ENCODE peak calls at places on chromosomes 5 and 9, in five cellular contexts. One of them, this sample, is unnamed.

GRCh38 chr5:138706655-138707480 is 46.4 kb upstream of the CTNNA1 start:
- DNase-seq in stimulated activated CD4-positive, alpha-beta T cell treated with anti-CD3 and anti-CD28 coated beads, Interleukin-2, amount 100 ng/mL, for 48 hours: no peak
- DNase-seq in NCI-H2081: no peak
- DNase-seq in M059J: peak
- DNase-seq in ovary: no peak
- DNase-seq in this sample: peak

GRCh38 chr5:168793844-168794837 is 215.0 kb upstream of the PANK3 start:
- DNase-seq in stimulated activated CD4-positive, alpha-beta T cell treated with anti-CD3 and anti-CD28 coated beads, Interleukin-2, amount 100 ng/mL, for 48 hours: peak
- DNase-seq in NCI-H2081: no peak
- DNase-seq in M059J: peak
- DNase-seq in ovary: peak
- DNase-seq in this sample: peak

GRCh38 chr9:126773004-126773607 is 31.7 kb upstream of the ZBTB43 start:
- DNase-seq in stimulated activated CD4-positive, alpha-beta T cell treated with anti-CD3 and anti-CD28 coated beads, Interleukin-2, amount 100 ng/mL, for 48 hours: no peak
- DNase-seq in NCI-H2081: no peak
- DNase-seq in M059J: peak
- DNase-seq in ovary: no peak
- DNase-seq in this sample: peak

GRCh38 chr9:75812139-75812538 is 78.3 kb upstream of the PCSK5 start:
- DNase-seq in stimulated activated CD4-positive, alpha-beta T cell treated with anti-CD3 and anti-CD28 coated beads, Interleukin-2, amount 100 ng/mL, for 48 hours: no peak
- DNase-seq in NCI-H2081: no peak
- DNase-seq in M059J: no peak
- DNase-seq in ovary: no peak
- DNase-seq in this sample: peak

GRCh38 chr9:32413424-32413823 is 29.0 kb downstream of the ACO1 start:
- DNase-seq in stimulated activated CD4-positive, alpha-beta T cell treated with anti-CD3 and anti-CD28 coated beads, Interleukin-2, amount 100 ng/mL, for 48 hours: no peak
- DNase-seq in NCI-H2081: no peak
- DNase-seq in M059J: peak
- DNase-seq in ovary: no peak
- DNase-seq in this sample: no peak

GRCh38 chr5:113147537-113147936 is 170.9 kb downstream of the DCP2 start:
- DNase-seq in stimulated activated CD4-positive, alpha-beta T cell treated with anti-CD3 and anti-CD28 coated beads, Interleukin-2, amount 100 ng/mL, for 48 hours: no peak
- DNase-seq in NCI-H2081: no peak
- DNase-seq in M059J: no peak
- DNase-seq in ovary: no peak
- DNase-seq in this sample: no peak

GRCh38 chr9:132319421-132320110 is 35.2 kb downstream of the SETX start:
- DNase-seq in stimulated activated CD4-positive, alpha-beta T cell treated with anti-CD3 and anti-CD28 coated beads, Interleukin-2, amount 100 ng/mL, for 48 hours: no peak
- DNase-seq in NCI-H2081: no peak
- DNase-seq in M059J: no peak
- DNase-seq in ovary: no peak
- DNase-seq in this sample: no peak

GRCh38 chr5:54249210-54250028 is 61.0 kb downstream of the ARL15 start:
- DNase-seq in stimulated activated CD4-positive, alpha-beta T cell treated with anti-CD3 and anti-CD28 coated beads, Interleukin-2, amount 100 ng/mL, for 48 hours: peak
- DNase-seq in NCI-H2081: no peak
- DNase-seq in M059J: peak
- DNase-seq in ovary: peak
- DNase-seq in this sample: no peak

GRCh38 chr5:50441479-50441815 is 359 bp upstream of the EMB start:
- DNase-seq in stimulated activated CD4-positive, alpha-beta T cell treated with anti-CD3 and anti-CD28 coated beads, Interleukin-2, amount 100 ng/mL, for 48 hours: no peak
- DNase-seq in NCI-H2081: no peak
- DNase-seq in M059J: no peak
- DNase-seq in ovary: no peak
- DNase-seq in this sample: no peak

GRCh38 chr9:126704157-126704941 is 90.6 kb downstream of the LMX1B start:
- DNase-seq in stimulated activated CD4-positive, alpha-beta T cell treated with anti-CD3 and anti-CD28 coated beads, Interleukin-2, amount 100 ng/mL, for 48 hours: no peak
- DNase-seq in NCI-H2081: no peak
- DNase-seq in M059J: peak
- DNase-seq in ovary: no peak
- DNase-seq in this sample: peak

GRCh38 chr9:79763861-79764260 is 192.1 kb downstream of the TLE4 start:
- DNase-seq in stimulated activated CD4-positive, alpha-beta T cell treated with anti-CD3 and anti-CD28 coated beads, Interleukin-2, amount 100 ng/mL, for 48 hours: no peak
- DNase-seq in NCI-H2081: no peak
- DNase-seq in M059J: peak
- DNase-seq in ovary: peak
- DNase-seq in this sample: no peak

GRCh38 chr5:150461231-150461630 is 11.7 kb upstream of the RPS14 start:
- DNase-seq in stimulated activated CD4-positive, alpha-beta T cell treated with anti-CD3 and anti-CD28 coated beads, Interleukin-2, amount 100 ng/mL, for 48 hours: no peak
- DNase-seq in NCI-H2081: peak
- DNase-seq in M059J: no peak
- DNase-seq in ovary: peak
- DNase-seq in this sample: no peak

GRCh38 chr9:117094493-117094892 is 320.4 kb downstream of the ASTN2 start:
- DNase-seq in stimulated activated CD4-positive, alpha-beta T cell treated with anti-CD3 and anti-CD28 coated beads, Interleukin-2, amount 100 ng/mL, for 48 hours: no peak
- DNase-seq in NCI-H2081: no peak
- DNase-seq in M059J: peak
- DNase-seq in ovary: no peak
- DNase-seq in this sample: no peak

GRCh38 chr5:1199649-1200494 is 1.5 kb upstream of the SLC6A19 start:
- DNase-seq in stimulated activated CD4-positive, alpha-beta T cell treated with anti-CD3 and anti-CD28 coated beads, Interleukin-2, amount 100 ng/mL, for 48 hours: no peak
- DNase-seq in NCI-H2081: no peak
- DNase-seq in M059J: no peak
- DNase-seq in ovary: no peak
- DNase-seq in this sample: no peak

GRCh38 chr9:125759812-125760134 is 12.6 kb downstream of the PBX3 start:
- DNase-seq in stimulated activated CD4-positive, alpha-beta T cell treated with anti-CD3 and anti-CD28 coated beads, Interleukin-2, amount 100 ng/mL, for 48 hours: no peak
- DNase-seq in NCI-H2081: peak
- DNase-seq in M059J: no peak
- DNase-seq in ovary: no peak
- DNase-seq in this sample: no peak

GRCh38 chr5:57895766-57896165 is 413.2 kb upstream of the ACTBL2 start:
- DNase-seq in stimulated activated CD4-positive, alpha-beta T cell treated with anti-CD3 and anti-CD28 coated beads, Interleukin-2, amount 100 ng/mL, for 48 hours: no peak
- DNase-seq in NCI-H2081: no peak
- DNase-seq in M059J: peak
- DNase-seq in ovary: no peak
- DNase-seq in this sample: no peak

GRCh38 chr9:129938291-129938979 is 103.2 kb downstream of the USP20 start:
- DNase-seq in stimulated activated CD4-positive, alpha-beta T cell treated with anti-CD3 and anti-CD28 coated beads, Interleukin-2, amount 100 ng/mL, for 48 hours: no peak
- DNase-seq in NCI-H2081: no peak
- DNase-seq in M059J: peak
- DNase-seq in ovary: no peak
- DNase-seq in this sample: no peak

GRCh38 chr9:68446836-68447235 is 90.4 kb downstream of the PGM5 start:
- DNase-seq in stimulated activated CD4-positive, alpha-beta T cell treated with anti-CD3 and anti-CD28 coated beads, Interleukin-2, amount 100 ng/mL, for 48 hours: no peak
- DNase-seq in NCI-H2081: no peak
- DNase-seq in M059J: no peak
- DNase-seq in ovary: peak
- DNase-seq in this sample: no peak

GRCh38 chr9:90330215-90330614 is 312.4 kb downstream of the DIRAS2 start:
- DNase-seq in stimulated activated CD4-positive, alpha-beta T cell treated with anti-CD3 and anti-CD28 coated beads, Interleukin-2, amount 100 ng/mL, for 48 hours: no peak
- DNase-seq in NCI-H2081: no peak
- DNase-seq in M059J: no peak
- DNase-seq in ovary: no peak
- DNase-seq in this sample: no peak

GRCh38 chr5:83401775-83402174 is 69.8 kb upstream of the VCAN start:
- DNase-seq in stimulated activated CD4-positive, alpha-beta T cell treated with anti-CD3 and anti-CD28 coated beads, Interleukin-2, amount 100 ng/mL, for 48 hours: no peak
- DNase-seq in NCI-H2081: no peak
- DNase-seq in M059J: no peak
- DNase-seq in ovary: no peak
- DNase-seq in this sample: no peak

GRCh38 chr5:132199116-132199680 is 28.5 kb downstream of the P4HA2 start:
- DNase-seq in stimulated activated CD4-positive, alpha-beta T cell treated with anti-CD3 and anti-CD28 coated beads, Interleukin-2, amount 100 ng/mL, for 48 hours: no peak
- DNase-seq in NCI-H2081: no peak
- DNase-seq in M059J: no peak
- DNase-seq in ovary: no peak
- DNase-seq in this sample: no peak

GRCh38 chr9:108486791-108487190 is 369.0 kb downstream of the ACTL7B start:
- DNase-seq in stimulated activated CD4-positive, alpha-beta T cell treated with anti-CD3 and anti-CD28 coated beads, Interleukin-2, amount 100 ng/mL, for 48 hours: no peak
- DNase-seq in NCI-H2081: no peak
- DNase-seq in M059J: peak
- DNase-seq in ovary: no peak
- DNase-seq in this sample: peak

GRCh38 chr9:16138961-16139441 is 586.2 kb downstream of the CCDC171 start:
- DNase-seq in stimulated activated CD4-positive, alpha-beta T cell treated with anti-CD3 and anti-CD28 coated beads, Interleukin-2, amount 100 ng/mL, for 48 hours: no peak
- DNase-seq in NCI-H2081: no peak
- DNase-seq in M059J: peak
- DNase-seq in ovary: peak
- DNase-seq in this sample: peak

GRCh38 chr5:79878721-79879336 is 112.2 kb downstream of the MTX3 start:
- DNase-seq in stimulated activated CD4-positive, alpha-beta T cell treated with anti-CD3 and anti-CD28 coated beads, Interleukin-2, amount 100 ng/mL, for 48 hours: peak
- DNase-seq in NCI-H2081: no peak
- DNase-seq in M059J: no peak
- DNase-seq in ovary: no peak
- DNase-seq in this sample: peak

GRCh38 chr5:139668924-139669680 is 21.0 kb downstream of the CXXC5 start:
- DNase-seq in stimulated activated CD4-positive, alpha-beta T cell treated with anti-CD3 and anti-CD28 coated beads, Interleukin-2, amount 100 ng/mL, for 48 hours: no peak
- DNase-seq in NCI-H2081: peak
- DNase-seq in M059J: no peak
- DNase-seq in ovary: no peak
- DNase-seq in this sample: no peak

GRCh38 chr5:175317872-175318271 is 126.1 kb downstream of the DRD1 start:
- DNase-seq in stimulated activated CD4-positive, alpha-beta T cell treated with anti-CD3 and anti-CD28 coated beads, Interleukin-2, amount 100 ng/mL, for 48 hours: no peak
- DNase-seq in NCI-H2081: no peak
- DNase-seq in M059J: peak
- DNase-seq in ovary: no peak
- DNase-seq in this sample: no peak

GRCh38 chr5:102296229-102296817 is at the start of gene SLCO4C1:
- DNase-seq in stimulated activated CD4-positive, alpha-beta T cell treated with anti-CD3 and anti-CD28 coated beads, Interleukin-2, amount 100 ng/mL, for 48 hours: peak
- DNase-seq in NCI-H2081: peak
- DNase-seq in M059J: peak
- DNase-seq in ovary: no peak
- DNase-seq in this sample: peak

GRCh38 chr9:134961331-134962064 is 43.8 kb upstream of the FCN1 start:
- DNase-seq in stimulated activated CD4-positive, alpha-beta T cell treated with anti-CD3 and anti-CD28 coated beads, Interleukin-2, amount 100 ng/mL, for 48 hours: no peak
- DNase-seq in NCI-H2081: no peak
- DNase-seq in M059J: no peak
- DNase-seq in ovary: no peak
- DNase-seq in this sample: no peak

GRCh38 chr5:179457612-179458011 is 92.7 kb upstream of the RUFY1 start:
- DNase-seq in stimulated activated CD4-positive, alpha-beta T cell treated with anti-CD3 and anti-CD28 coated beads, Interleukin-2, amount 100 ng/mL, for 48 hours: no peak
- DNase-seq in NCI-H2081: no peak
- DNase-seq in M059J: no peak
- DNase-seq in ovary: no peak
- DNase-seq in this sample: no peak

GRCh38 chr5:179124329-179124852 is 64.2 kb downstream of the ZNF354C start:
- DNase-seq in stimulated activated CD4-positive, alpha-beta T cell treated with anti-CD3 and anti-CD28 coated beads, Interleukin-2, amount 100 ng/mL, for 48 hours: no peak
- DNase-seq in NCI-H2081: no peak
- DNase-seq in M059J: no peak
- DNase-seq in ovary: no peak
- DNase-seq in this sample: no peak

GRCh38 chr9:85522459-85523092 is 219.2 kb downstream of the AGTPBP1 start:
- DNase-seq in stimulated activated CD4-positive, alpha-beta T cell treated with anti-CD3 and anti-CD28 coated beads, Interleukin-2, amount 100 ng/mL, for 48 hours: peak
- DNase-seq in NCI-H2081: no peak
- DNase-seq in M059J: no peak
- DNase-seq in ovary: no peak
- DNase-seq in this sample: peak

GRCh38 chr5:90675222-90675621 is 116.6 kb downstream of the ADGRV1 start:
- DNase-seq in stimulated activated CD4-positive, alpha-beta T cell treated with anti-CD3 and anti-CD28 coated beads, Interleukin-2, amount 100 ng/mL, for 48 hours: no peak
- DNase-seq in NCI-H2081: no peak
- DNase-seq in M059J: no peak
- DNase-seq in ovary: no peak
- DNase-seq in this sample: no peak

GRCh38 chr9:137394866-137395665 is 27.9 kb downstream of the EXD3 start:
- DNase-seq in stimulated activated CD4-positive, alpha-beta T cell treated with anti-CD3 and anti-CD28 coated beads, Interleukin-2, amount 100 ng/mL, for 48 hours: no peak
- DNase-seq in NCI-H2081: no peak
- DNase-seq in M059J: no peak
- DNase-seq in ovary: peak
- DNase-seq in this sample: no peak